ENCODE peak calls at places on chromosomes 1 and 21, in four cellular contexts. T, W, H and P are unnamed samples.

GRCh38 chr1:11806307-11806936 is 431 bp downstream of the CLCN6 start:
- DNase-seq in T (no peak), W (no peak), H (no peak), P (peak)

GRCh38 chr1:7704214-7705047 is 66.7 kb upstream of the VAMP3 start:
- DNase-seq in T (peak), W (no peak), H (peak), P (no peak)

GRCh38 chr1:153217212-153217611 is at the start of gene PRR9:
- DNase-seq in T (no peak), W (no peak), H (no peak), P (no peak)

GRCh38 chr1:230787471-230787870 is 40.3 kb downstream of the CAPN9 start:
- DNase-seq in T (no peak), W (no peak), H (no peak), P (no peak)

GRCh38 chr1:163842546-163842945 is 520.8 kb downstream of the NUF2 start:
- DNase-seq in T (no peak), W (no peak), H (no peak), P (peak)

GRCh38 chr1:11707621-11708276 is 16.2 kb downstream of the DRAXIN start:
- DNase-seq in T (peak), W (no peak), H (no peak), P (no peak)

GRCh38 chr21:35857082-35857481 is 203.2 kb downstream of the SETD4 start:
- DNase-seq in T (no peak), W (no peak), H (no peak), P (no peak)

GRCh38 chr1:214303538-214303937 is 22.6 kb downstream of the SMYD2 start:
- DNase-seq in T (no peak), W (no peak), H (no peak), P (no peak)

GRCh38 chr1:218496561-218496960 is 151.4 kb downstream of the TGFB2 start:
- DNase-seq in T (no peak), W (peak), H (peak), P (peak)

GRCh38 chr1:18965206-18966173 is 9.0 kb upstream of the IFFO2 start:
- DNase-seq in T (no peak), W (peak), H (no peak), P (no peak)

GRCh38 chr1:200317236-200317635 is 92.6 kb downstream of the ZNF281 start:
- DNase-seq in T (no peak), W (peak), H (no peak), P (peak)

GRCh38 chr1:3323021-3323790 is 131.3 kb upstream of the ARHGEF16 start:
- DNase-seq in T (no peak), W (no peak), H (no peak), P (no peak)

GRCh38 chr1:44220001-44220751 is 6.9 kb downstream of the DMAP1 start:
- DNase-seq in T (no peak), W (no peak), H (no peak), P (peak)

GRCh38 chr1:246398126-246398813 is 108.8 kb downstream of the SMYD3 start:
- DNase-seq in T (no peak), W (no peak), H (no peak), P (no peak)

GRCh38 chr21:46284077-46284644 is 1.2 kb downstream of the MCM3AP start:
- DNase-seq in T (no peak), W (no peak), H (no peak), P (no peak)

GRCh38 chr21:15943009-15943666 is 213.4 kb downstream of the USP25 start:
- DNase-seq in T (no peak), W (no peak), H (no peak), P (peak)

GRCh38 chr1:228060458-228061190 is 21.9 kb upstream of the ARF1 start:
- DNase-seq in T (peak), W (no peak), H (no peak), P (no peak)

GRCh38 chr1:30417701-30418425 is 305.5 kb downstream of the MATN1 start:
- DNase-seq in T (no peak), W (no peak), H (no peak), P (no peak)

GRCh38 chr1:84078108-84078823 is 65.8 kb upstream of the PRKACB start:
- DNase-seq in T (peak), W (no peak), H (no peak), P (peak)

GRCh38 chr1:109268431-109269211 is 14.3 kb downstream of the PSRC1 start:
- DNase-seq in T (no peak), W (no peak), H (no peak), P (no peak)